ENCODE peak calls at places on chromosomes 3 and 15, in six cellular contexts. O is pancreas, Z is BE2C, Q is BJ, F is uterus, R is K562. E is an unnamed sample.
A peak's percentile ranks its signal among the peaks of the same experiment; 100 is the strongest.

GRCh38 chr15:51046799-51047449 is 47.8 kb downstream of the TNFAIP8L3 start:
- DNase-seq in F (peak; percentile 50), Q (no peak), R (no peak), Z (no peak), O (peak; percentile 34), E (no peak)

GRCh38 chr3:79286882-79287281 is 480.9 kb downstream of the ROBO1 start:
- DNase-seq in F (no peak), Q (no peak), Z (no peak), O (no peak), R (no peak), E (no peak)

GRCh38 chr15:49495993-49496747 is 73.1 kb downstream of the FGF7 start:
- DNase-seq in O (no peak), F (no peak), Z (no peak), R (no peak), Q (no peak), E (no peak)

GRCh38 chr3:42572278-42572677 is 9.5 kb downstream of the SEC22C start:
- DNase-seq in R (peak; percentile 75), Z (peak; percentile 51), F (no peak), O (no peak), Q (no peak), E (no peak)

GRCh38 chr3:30073622-30074021 is 532.8 kb upstream of the TGFBR2 start:
- DNase-seq in Z (no peak), F (no peak), Q (no peak), O (no peak), R (no peak), E (no peak)

GRCh38 chr15:81316267-81316666 is 7.7 kb downstream of the STARD5 start:
- DNase-seq in Z (no peak), O (no peak), R (no peak), F (no peak), Q (no peak), E (no peak)

GRCh38 chr3:62366093-62366419 is 7.3 kb downstream of the FEZF2 start:
- DNase-seq in Z (no peak), Q (no peak), R (no peak), O (no peak), F (no peak), E (no peak)

GRCh38 chr3:170869645-170870593 is at the start of gene RPL22L1:
- DNase-seq in R (peak; percentile 99), Z (peak; percentile 96), Q (peak; percentile 76), O (peak; percentile 94), F (peak; percentile 92), E (peak; percentile 67)

GRCh38 chr3:141368062-141368924 is at the start of gene ZBTB38:
- DNase-seq in F (peak; percentile 85), Q (peak; percentile 81), R (peak; percentile 93), Z (peak; percentile 70), O (peak; percentile 72), E (no peak)

GRCh38 chr15:92663250-92663951 is 7.8 kb upstream of the FAM174B start:
- DNase-seq in F (no peak), R (no peak), Z (no peak), Q (no peak), O (no peak), E (no peak)

GRCh38 chr3:72810063-72810462 is 38.2 kb downstream of the SHQ1 start:
- DNase-seq in O (no peak), Z (no peak), R (no peak), F (no peak), Q (no peak), E (no peak)

GRCh38 chr3:73143821-73144237 is 82.4 kb downstream of the EBLN2 start:
- DNase-seq in Q (peak; percentile 17), R (peak; percentile 93), F (no peak), O (no peak), Z (no peak), E (no peak)

GRCh38 chr15:67762610-67763368 is 62.5 kb upstream of the SKOR1 start:
- DNase-seq in Q (peak; percentile 26), O (no peak), Z (no peak), F (no peak), R (no peak), E (no peak)

GRCh38 chr15:87269566-87269965 is 987.0 kb downstream of the NTRK3 start:
- DNase-seq in Q (no peak), Z (no peak), R (no peak), F (no peak), O (no peak), E (no peak)

GRCh38 chr3:120473389-120473788 is 22.6 kb upstream of the FSTL1 start:
- DNase-seq in Q (no peak), Z (no peak), R (no peak), O (no peak), F (no peak), E (no peak)

GRCh38 chr15:88982304-88982945 is 69.2 kb upstream of the MFGE8 start:
- DNase-seq in F (peak; percentile 62), O (peak; percentile 16), Q (no peak), Z (peak; percentile 47), R (peak; percentile 60), E (no peak)

GRCh38 chr3:86234516-86235254 is 756.3 kb downstream of the VGLL3 start:
- DNase-seq in R (no peak), Z (no peak), F (no peak), Q (no peak), O (no peak), E (no peak)

GRCh38 chr3:193347507-193348501 is 30.7 kb downstream of the ATP13A5 start:
- DNase-seq in F (no peak), O (no peak), Q (no peak), R (no peak), Z (no peak), E (no peak)

GRCh38 chr3:20648294-20648693 is 462.3 kb upstream of the SGO1 start:
- DNase-seq in F (no peak), Z (no peak), O (no peak), R (no peak), Q (peak; percentile 82), E (peak; percentile 72)

GRCh38 chr15:44066211-44066827 is 128.8 kb downstream of the FRMD5 start:
- DNase-seq in R (peak; percentile 80), Z (peak; percentile 71), Q (no peak), F (no peak), O (peak; percentile 55), E (no peak)
- TF ChIP-seq CTCF in R (peak; percentile 63), Z (peak; percentile 88), Q (peak; percentile 77), F (no peak), O (peak; percentile 53), E (peak; percentile 63)

DNA sequence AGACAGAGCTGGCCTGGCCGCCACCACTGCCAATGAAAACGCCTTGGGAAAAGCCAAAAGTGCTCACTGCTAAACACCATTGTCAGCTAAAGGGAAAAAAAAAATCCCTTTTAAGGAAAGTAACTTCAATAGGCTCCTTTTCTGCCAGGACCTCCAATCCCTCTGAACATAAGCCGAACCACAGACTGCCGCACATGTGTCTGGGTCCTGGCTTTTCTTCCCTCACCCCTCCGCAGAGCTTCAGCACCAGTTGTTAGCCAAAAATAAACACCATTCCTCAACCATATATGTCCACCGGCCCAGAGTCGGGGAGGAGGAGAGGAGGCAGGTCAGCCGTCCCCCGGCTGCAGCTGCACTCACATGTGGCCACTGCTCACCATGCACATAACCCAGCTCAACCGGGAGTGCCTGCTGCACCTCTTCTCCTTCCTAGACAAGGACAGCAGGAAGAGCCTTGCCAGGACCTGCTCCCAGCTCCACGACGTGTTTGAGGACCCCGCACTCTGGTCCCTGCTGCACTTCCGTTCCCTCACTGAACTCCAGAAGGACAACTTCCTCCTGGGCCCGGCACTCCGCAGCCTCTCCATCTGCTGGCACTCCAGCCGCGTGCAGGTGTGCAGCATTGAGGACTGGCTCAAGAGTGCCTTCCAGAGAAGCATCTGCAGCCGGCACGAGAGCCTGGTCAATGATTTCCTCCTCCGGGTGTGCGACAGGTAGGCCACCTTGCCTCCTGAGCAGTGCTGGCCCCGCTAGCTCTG is at the start of gene FBXL22:
- DNase-seq in F (peak; percentile 57), Q (no peak), R (no peak), Z (no peak), O (no peak), E (peak; percentile 40)
- H3K4me3 ChIP-seq in F (peak within 1 kb of the TSS; percentile 23), Q (no peak within 1 kb of the TSS), R (no peak within 1 kb of the TSS), Z (no peak within 1 kb of the TSS), O (no peak within 1 kb of the TSS), E (peak within 1 kb of the TSS; percentile 36)

GRCh38 chr3:98359250-98359649 is 5.6 kb downstream of the OR5K4 start:
- DNase-seq in Z (no peak), Q (no peak), O (no peak), R (no peak), F (no peak), E (no peak)

GRCh38 chr3:98360681-98361080 is 7.0 kb downstream of the OR5K4 start:
- DNase-seq in Z (no peak), R (no peak), Q (no peak), O (no peak), F (no peak), E (no peak)

GRCh38 chr3:98361289-98361688 is 7.6 kb downstream of the OR5K4 start:
- DNase-seq in Q (no peak), F (no peak), Z (no peak), R (no peak), O (no peak), E (no peak)

DNA sequence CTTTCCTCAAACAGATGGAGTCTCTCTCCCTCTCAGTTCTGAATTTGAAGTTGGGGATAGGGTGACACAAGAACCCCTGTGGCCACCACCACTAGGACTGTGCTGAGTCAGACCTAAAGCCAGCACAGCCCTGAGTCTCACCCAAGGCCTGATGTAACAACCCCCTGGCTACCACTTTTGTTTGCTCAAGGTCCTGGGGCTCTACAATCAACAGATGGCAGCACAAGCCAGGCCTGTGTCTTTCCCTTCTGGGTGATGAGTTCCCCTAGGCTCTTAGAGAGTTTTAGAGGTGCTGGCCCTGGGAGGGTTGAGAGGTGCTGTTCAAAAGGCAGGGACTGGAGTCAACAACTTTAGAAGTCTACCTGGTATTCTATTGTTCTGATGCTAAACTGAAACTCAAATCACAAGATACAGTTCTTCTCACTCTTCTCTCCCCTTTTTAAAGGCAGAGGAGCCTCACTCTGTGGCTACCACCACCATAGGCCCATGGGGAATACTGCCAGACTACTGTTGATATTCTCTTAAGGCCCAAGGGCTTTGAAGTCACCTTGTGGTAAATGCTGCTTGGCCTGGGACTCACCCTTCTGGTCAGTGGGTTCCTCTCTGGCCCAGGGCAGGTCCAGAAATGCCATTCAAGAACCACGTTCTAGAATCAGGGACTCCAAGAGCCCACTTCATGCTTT is 6.5 kb downstream of the OR5K4 start:
- DNase-seq in R (peak; percentile 1), Q (no peak), Z (no peak), O (no peak), F (no peak), E (no peak)
- TF ChIP-seq CTCF in R (no peak), Q (no peak), Z (no peak), O (no peak), F (no peak), E (no peak)

DNA sequence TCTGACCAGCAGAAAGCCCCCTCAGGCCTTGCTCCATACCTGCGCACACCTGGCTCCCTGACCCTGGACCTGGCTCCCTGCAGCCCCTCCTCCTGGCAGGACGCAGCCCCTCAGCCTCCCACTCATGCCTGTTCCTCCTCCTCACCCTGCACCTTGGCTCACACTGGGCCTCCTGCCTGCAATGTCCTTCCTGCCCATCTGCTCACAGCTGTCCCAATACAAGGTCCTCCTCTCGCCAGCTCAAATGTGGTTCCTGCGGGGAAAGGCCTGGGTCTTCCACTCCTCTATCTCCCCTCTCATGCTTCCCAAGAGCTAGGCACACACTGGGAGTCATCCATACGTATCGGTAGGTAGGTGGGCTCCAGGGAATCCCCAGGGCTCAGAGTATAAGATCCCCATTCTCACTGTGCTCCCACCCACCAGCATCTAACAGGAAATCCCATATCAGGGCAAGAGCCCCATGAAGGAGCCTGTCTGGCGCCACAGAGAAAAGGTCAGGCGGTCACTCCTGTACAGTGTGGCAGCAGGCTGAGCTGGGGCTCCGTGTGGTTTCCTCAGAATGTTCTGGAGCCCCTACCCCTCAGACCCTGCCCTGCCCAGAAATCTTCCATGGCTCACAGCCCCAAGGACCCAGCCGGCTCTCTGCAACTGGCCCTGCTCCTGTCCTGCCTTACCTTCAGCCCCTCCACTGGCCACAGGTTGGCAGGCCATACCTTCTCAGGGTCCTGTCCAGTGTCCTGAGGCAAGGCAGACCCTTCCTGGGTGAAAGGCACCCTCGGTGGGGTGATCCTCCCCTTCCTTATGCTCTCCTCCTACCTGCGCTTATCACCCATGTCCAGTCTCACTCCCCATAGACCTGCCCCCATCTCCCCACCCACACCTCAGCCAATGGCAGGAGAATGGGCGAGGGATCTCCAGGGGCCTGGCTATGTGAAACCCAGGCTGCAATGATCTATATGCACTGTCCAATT is 10.9 kb downstream of the PLCD1 start:
- DNase-seq in Z (no peak), O (no peak), F (no peak), R (peak; percentile 93), Q (no peak), E (no peak)
- H3K4me3 ChIP-seq in Z (no peak overlapping the region), O (no peak overlapping the region), F (no peak overlapping the region), R (peak overlapping the region; percentile 50), Q (no peak overlapping the region), E (no peak overlapping the region)